ENCODE peak calls at places on chromosome 14, in ten cellular contexts. R is neuronal stem cell; O is left ventricle myocardium inferior; Z is CD4-positive, alpha-beta T cell; H is A549; U is trophoblast cell; V is gastrocnemius medialis; W is thoracic aorta; D is IMR-90; A is SK-N-SH. E is an unnamed sample. For H3K9me3, the result is how much of the 10 kb centered on the place peaks cover.

GRCh38 chr14:49052516-49052915 is 533.7 kb downstream of the RPS29 start:
- DNase-seq in R (no peak), O (no peak), Z (no peak), H (no peak), U (no peak), V (no peak), W (no peak), D (peak), A (peak), E (no peak)

GRCh38 chr14:32201816-32202467 is at the start of gene RNU6-7:
- DNase-seq in R (peak), O (peak), Z (no peak), H (peak), U (peak), V (peak), W (no peak), D (peak), A (peak), E (no peak)

GRCh38 chr14:71966528-71966927 is 34.3 kb downstream of the RGS6 start:
- DNase-seq in R (no peak), O (no peak), Z (no peak), H (no peak), U (no peak), V (no peak), W (no peak), D (no peak), A (no peak), E (no peak)

GRCh38 chr14:99681101-99681831 is 2.8 kb upstream of the CYP46A1 start:
- DNase-seq in R (no peak), O (no peak), Z (no peak), H (no peak), U (no peak), V (no peak), W (no peak), D (no peak), A (no peak), E (no peak)

GRCh38 chr14:99342204-99342603 is 70.2 kb upstream of the BCL11B start:
- DNase-seq in R (no peak), O (no peak), Z (no peak), H (no peak), U (no peak), V (no peak), W (no peak), D (no peak), A (no peak), E (no peak)

GRCh38 chr14:22699801-22700564 is 55.8 kb upstream of the OR6J1 start:
- DNase-seq in R (no peak), O (no peak), Z (no peak), H (no peak), U (peak), V (no peak), W (no peak), D (no peak), A (no peak), E (no peak)

GRCh38 chr14:102944448-102945330 is 22.2 kb downstream of the AMN start:
- DNase-seq in R (no peak), O (no peak), Z (no peak), H (no peak), U (no peak), V (no peak), W (no peak), D (no peak), A (no peak), E (no peak)

GRCh38 chr14:104843442-104844305 is 21.4 kb upstream of the CEP170B start:
- DNase-seq in R (peak), O (no peak), Z (no peak), H (no peak), U (peak), V (no peak), W (no peak), D (no peak), A (peak), E (no peak)

GRCh38 chr14:37584211-37585100 is 10.6 kb downstream of the FOXA1 start:
- DNase-seq in R (no peak), O (no peak), Z (no peak), H (no peak), U (no peak), V (no peak), W (no peak), D (no peak), A (no peak), E (no peak)

GRCh38 chr14:60240139-60240856 is 8.7 kb upstream of the PPM1A start:
- DNase-seq in R (no peak), O (no peak), Z (no peak), H (no peak), U (no peak), V (no peak), W (no peak), D (no peak), A (no peak), E (no peak)

DNA sequence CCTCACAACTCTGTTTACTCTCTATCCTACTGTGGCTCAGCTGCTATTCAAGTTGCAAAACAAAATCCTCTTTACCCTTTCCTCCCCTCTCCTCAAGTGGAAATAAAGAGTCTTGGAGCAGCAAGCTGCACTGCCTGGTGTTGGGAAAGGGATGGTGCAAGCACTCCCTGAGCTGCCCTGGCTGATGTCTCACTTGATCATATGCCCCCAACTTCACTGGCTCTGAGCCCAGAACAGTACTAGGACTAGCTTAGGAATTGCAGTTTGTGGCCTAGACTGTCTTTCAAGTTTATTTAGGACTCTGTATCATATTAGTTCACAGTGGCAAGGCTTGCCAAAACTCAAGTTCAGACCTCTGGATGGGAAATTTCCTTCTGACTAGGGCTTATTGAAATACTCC is 1683.8 kb upstream of the SEL1L start:
- DNase-seq in R (no peak), O (no peak), Z (no peak), H (no peak), U (no peak), V (no peak), W (no peak), D (peak), A (no peak), E (no peak)
- H3K9me3 ChIP-seq in R (under half), O (under half), Z (under half), H (under half), U (under half), V (under half), W (under half), D (under half), A (under half), E (under half)

GRCh38 chr14:105864651-105865265 is 338.4 kb downstream of the TMEM121 start:
- DNase-seq in R (no peak), O (peak), Z (no peak), H (no peak), U (no peak), V (no peak), W (no peak), D (no peak), A (no peak), E (no peak)
- H3K9me3 ChIP-seq in R (half or more), O (under half), Z (under half), H (under half), U (half or more), V (under half), W (under half), D (half or more), A (under half), E (under half)

DNA sequence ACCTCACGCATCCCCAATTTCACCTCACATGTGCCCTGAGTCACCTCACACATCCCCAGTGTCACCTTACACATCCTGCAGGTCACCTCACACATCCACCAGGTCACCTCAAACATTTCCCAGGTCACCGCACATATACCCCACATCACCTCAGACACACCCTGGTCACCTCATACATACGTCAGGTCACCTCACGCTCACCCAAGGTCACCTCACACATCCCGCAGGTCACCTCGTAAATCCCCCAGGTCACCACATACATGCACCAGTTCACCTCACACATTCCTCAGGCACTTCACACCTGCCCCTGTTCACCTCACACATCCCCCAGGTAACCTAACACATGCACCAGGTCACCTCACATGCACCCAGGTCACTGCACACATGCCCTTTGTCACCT is 864.0 kb downstream of the TMEM121 start:
- DNase-seq in R (no peak), O (no peak), Z (no peak), H (no peak), U (no peak), V (no peak), W (no peak), D (no peak), A (no peak), E (no peak)
- H3K9me3 ChIP-seq in R (under half), O (under half), Z (under half), H (under half), U (under half), V (under half), W (under half), D (under half), A (under half), E (under half)

GRCh38 chr14:19920021-19920657 is at the start of gene OR4K5:
- DNase-seq in R (no peak), O (no peak), Z (no peak), H (no peak), U (no peak), V (no peak), W (no peak), D (no peak), A (no peak), E (no peak)
- H3K9me3 ChIP-seq in R (under half), O (under half), Z (under half), H (under half), U (under half), V (under half), W (under half), D (under half), A (under half), E (under half)